ENCODE peak calls at places on chromosomes 7 and 10, in six cellular contexts. One of them, this sample, is unnamed.

GRCh38 chr10:38047666-38048065 is 37.2 kb downstream of the ZNF33A start:
- DNase-seq in stimulated activated CD4-positive, alpha-beta T cell treated with anti-CD3 and anti-CD28 coated beads, Interleukin-2, amount 100 ng/mL, for 48 hours: no peak
- DNase-seq in testis: no peak
- DNase-seq in endothelial cell: no peak
- DNase-seq in GM03348: no peak
- DNase-seq in LHCN-M2: peak
- DNase-seq in this sample: no peak

GRCh38 chr7:70470751-70471150 is 661.2 kb upstream of the GALNT17 start:
- DNase-seq in stimulated activated CD4-positive, alpha-beta T cell treated with anti-CD3 and anti-CD28 coated beads, Interleukin-2, amount 100 ng/mL, for 48 hours: no peak
- DNase-seq in testis: no peak
- DNase-seq in endothelial cell: no peak
- DNase-seq in GM03348: no peak
- DNase-seq in LHCN-M2: no peak
- DNase-seq in this sample: no peak

GRCh38 chr7:12281026-12281425 is 69.9 kb downstream of the TMEM106B start:
- DNase-seq in stimulated activated CD4-positive, alpha-beta T cell treated with anti-CD3 and anti-CD28 coated beads, Interleukin-2, amount 100 ng/mL, for 48 hours: no peak
- DNase-seq in testis: no peak
- DNase-seq in endothelial cell: no peak
- DNase-seq in GM03348: no peak
- DNase-seq in LHCN-M2: peak
- DNase-seq in this sample: no peak

GRCh38 chr7:28093617-28094232 is 86.9 kb downstream of the JAZF1 start:
- DNase-seq in stimulated activated CD4-positive, alpha-beta T cell treated with anti-CD3 and anti-CD28 coated beads, Interleukin-2, amount 100 ng/mL, for 48 hours: peak
- DNase-seq in testis: peak
- DNase-seq in endothelial cell: peak
- DNase-seq in GM03348: peak
- DNase-seq in LHCN-M2: peak
- DNase-seq in this sample: peak

GRCh38 chr10:56646301-56646700 is 285.2 kb upstream of the ZWINT start:
- DNase-seq in stimulated activated CD4-positive, alpha-beta T cell treated with anti-CD3 and anti-CD28 coated beads, Interleukin-2, amount 100 ng/mL, for 48 hours: no peak
- DNase-seq in testis: no peak
- DNase-seq in endothelial cell: no peak
- DNase-seq in GM03348: no peak
- DNase-seq in LHCN-M2: no peak
- DNase-seq in this sample: no peak

GRCh38 chr10:89702121-89702480 is 711 bp downstream of the KIF20B start:
- DNase-seq in stimulated activated CD4-positive, alpha-beta T cell treated with anti-CD3 and anti-CD28 coated beads, Interleukin-2, amount 100 ng/mL, for 48 hours: no peak
- DNase-seq in testis: no peak
- DNase-seq in endothelial cell: no peak
- DNase-seq in GM03348: peak
- DNase-seq in LHCN-M2: peak
- DNase-seq in this sample: no peak

GRCh38 chr10:30420266-30420665 is 13.7 kb upstream of the MAP3K8 start:
- DNase-seq in stimulated activated CD4-positive, alpha-beta T cell treated with anti-CD3 and anti-CD28 coated beads, Interleukin-2, amount 100 ng/mL, for 48 hours: no peak
- DNase-seq in testis: no peak
- DNase-seq in endothelial cell: no peak
- DNase-seq in GM03348: no peak
- DNase-seq in LHCN-M2: no peak
- DNase-seq in this sample: no peak

GRCh38 chr10:64257704-64258103 is 736.5 kb downstream of the REEP3 start:
- DNase-seq in stimulated activated CD4-positive, alpha-beta T cell treated with anti-CD3 and anti-CD28 coated beads, Interleukin-2, amount 100 ng/mL, for 48 hours: no peak
- DNase-seq in testis: no peak
- DNase-seq in endothelial cell: no peak
- DNase-seq in GM03348: no peak
- DNase-seq in LHCN-M2: no peak
- DNase-seq in this sample: no peak

GRCh38 chr7:80154656-80155325 is 20.2 kb downstream of the GNAI1 start:
- DNase-seq in stimulated activated CD4-positive, alpha-beta T cell treated with anti-CD3 and anti-CD28 coated beads, Interleukin-2, amount 100 ng/mL, for 48 hours: no peak
- DNase-seq in testis: no peak
- DNase-seq in endothelial cell: no peak
- DNase-seq in GM03348: peak
- DNase-seq in LHCN-M2: peak
- DNase-seq in this sample: no peak

GRCh38 chr7:5695709-5696345 is 85.6 kb downstream of the RNF216 start:
- DNase-seq in stimulated activated CD4-positive, alpha-beta T cell treated with anti-CD3 and anti-CD28 coated beads, Interleukin-2, amount 100 ng/mL, for 48 hours: no peak
- DNase-seq in testis: peak
- DNase-seq in endothelial cell: no peak
- DNase-seq in GM03348: peak
- DNase-seq in LHCN-M2: peak
- DNase-seq in this sample: no peak

GRCh38 chr7:40220421-40220911 is 85.7 kb downstream of the SUGCT start:
- DNase-seq in stimulated activated CD4-positive, alpha-beta T cell treated with anti-CD3 and anti-CD28 coated beads, Interleukin-2, amount 100 ng/mL, for 48 hours: no peak
- DNase-seq in testis: no peak
- DNase-seq in endothelial cell: no peak
- DNase-seq in GM03348: peak
- DNase-seq in LHCN-M2: peak
- DNase-seq in this sample: no peak